ENCODE peak calls at places on chromosomes 4 and X, in four cellular contexts. I, M, W and V are unnamed samples.

GRCh38 chr4:70903282-70903603 is 1.1 kb downstream of the MOB1B start:
- DNase-seq in I (no peak), W (no peak), M (no peak), V (peak)

GRCh38 chr4:54227261-54228063 is 1.6 kb upstream of the PDGFRA start:
- DNase-seq in I (peak), W (no peak), M (peak), V (no peak)

GRCh38 chr4:3630136-3630933 is 98.1 kb upstream of the LRPAP1 start:
- DNase-seq in I (no peak), M (no peak), W (no peak), V (no peak)

GRCh38 chr4:183591301-183591700 is 67.7 kb downstream of the RWDD4 start:
- DNase-seq in M (no peak), I (no peak), W (no peak), V (no peak)

GRCh38 chr4:10106421-10107039 is 10.1 kb downstream of the WDR1 start:
- DNase-seq in M (no peak), W (no peak), I (no peak), V (peak)

GRCh38 chrX:65587616-65588526 is 53.3 kb upstream of the LAS1L start:
- DNase-seq in M (no peak), I (no peak), W (no peak), V (peak)

GRCh38 chr4:5874811-5875465 is 17.9 kb downstream of the CRMP1 start:
- DNase-seq in I (no peak), W (no peak), M (peak), V (no peak)

GRCh38 chr4:6724461-6725111 is 8.6 kb downstream of the BLOC1S4 start:
- DNase-seq in W (no peak), I (no peak), M (no peak), V (no peak)

GRCh38 chr4:102761478-102761790 is 666 bp upstream of the MANBA start:
- DNase-seq in W (peak), I (no peak), M (no peak), V (no peak)

GRCh38 chr4:86706923-86707597 is 112.9 kb downstream of the PTPN13 start:
- DNase-seq in M (no peak), I (no peak), W (no peak), V (no peak)

GRCh38 chrX:116801943-116802342 is 339.2 kb upstream of the CT83 start:
- DNase-seq in W (no peak), M (no peak), I (no peak), V (no peak)

GRCh38 chr4:20086768-20087167 is 164.9 kb upstream of the SLIT2 start:
- DNase-seq in I (no peak), M (no peak), W (no peak), V (no peak)

GRCh38 chr4:139167774-139168444 is 9.1 kb downstream of the ELF2 start:
- DNase-seq in M (no peak), W (peak), I (peak), V (no peak)

GRCh38 chr4:76208005-76208765 is 5.4 kb downstream of the SCARB2 start:
- DNase-seq in W (peak), I (peak), M (no peak), V (no peak)

GRCh38 chr4:148438047-148438446 is 4.2 kb downstream of the NR3C2 start:
- DNase-seq in W (no peak), I (no peak), M (no peak), V (no peak)

GRCh38 chr4:41535911-41536361 is 2.0 kb upstream of the LIMCH1 start:
- DNase-seq in W (no peak), M (no peak), I (no peak), V (no peak)

GRCh38 chr4:126890994-126891393 is 741.8 kb upstream of the INTU start:
- DNase-seq in W (no peak), I (no peak), M (no peak), V (no peak)

GRCh38 chr4:5517372-5517771 is 191.0 kb downstream of the EVC2 start:
- DNase-seq in W (no peak), I (no peak), M (no peak), V (no peak)

GRCh38 chrX:68304602-68305001 is 128.7 kb downstream of the OPHN1 start:
- DNase-seq in M (no peak), W (no peak), I (no peak), V (no peak)

GRCh38 chrX:11437642-11438379 is 144.6 kb downstream of the AMELX start:
- DNase-seq in M (no peak), I (no peak), W (peak), V (peak)

GRCh38 chr4:68375667-68376559 is 26.0 kb upstream of the YTHDC1 start:
- DNase-seq in I (peak), W (peak), M (peak), V (peak)

GRCh38 chr4:142846105-142846728 is at the start of gene INPP4B:
- DNase-seq in W (no peak), I (peak), M (peak), V (no peak)

GRCh38 chr4:26022346-26022891 is 108.4 kb downstream of the SMIM20 start:
- DNase-seq in W (peak), M (no peak), I (no peak), V (no peak)

GRCh38 chr4:167987285-167987684 is 105.1 kb upstream of the ANXA10 start:
- DNase-seq in M (no peak), I (no peak), W (no peak), V (no peak)

GRCh38 chr4:167986044-167986443 is 106.3 kb upstream of the ANXA10 start:
- DNase-seq in M (no peak), W (no peak), I (no peak), V (no peak)

GRCh38 chr4:167985565-167985964 is 106.8 kb upstream of the ANXA10 start:
- DNase-seq in I (no peak), M (no peak), W (no peak), V (no peak)

GRCh38 chr4:167989815-167990214 is 102.5 kb upstream of the ANXA10 start:
- DNase-seq in W (no peak), M (no peak), I (no peak), V (no peak)
- TF ChIP-seq ELF4 in W (no peak), M (no peak), I (no peak), V (no peak)

GRCh38 chrX:151563449-151563848 is at the start of gene PASD1:
- DNase-seq in M (no peak), W (no peak), I (no peak), V (peak)
- TF ChIP-seq ELF4 in M (no peak), W (no peak), I (no peak), V (no peak)

GRCh38 chrX:85052636-85053343 is 49.1 kb downstream of the APOOL start:
- DNase-seq in W (no peak), I (no peak), M (no peak), V (no peak)
- TF ChIP-seq ELF4 in W (no peak), I (no peak), M (no peak), V (no peak)

GRCh38 chr4:11463707-11464106 is 35.0 kb upstream of the HS3ST1 start:
- DNase-seq in W (no peak), M (no peak), I (no peak), V (no peak)
- TF ChIP-seq ELF4 in W (no peak), M (no peak), I (no peak), V (no peak)

DNA sequence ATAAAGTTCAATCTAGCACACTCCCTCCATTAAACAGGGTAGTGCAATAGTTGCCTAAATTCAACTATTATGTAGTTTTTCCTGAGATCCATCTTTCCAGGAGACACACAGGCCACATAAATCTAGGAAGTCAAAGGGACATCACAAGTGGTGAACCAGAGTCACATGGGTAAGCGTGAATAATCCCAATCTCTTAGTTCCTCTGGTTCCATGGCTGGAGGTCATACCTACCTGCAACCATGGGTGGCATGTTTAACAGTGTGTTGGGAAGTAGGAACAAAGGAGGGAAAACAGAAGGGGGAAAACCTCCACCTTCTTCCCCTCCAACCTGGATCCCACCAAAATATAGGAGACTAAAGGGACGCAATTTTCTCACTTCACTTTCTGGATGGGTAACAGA is 2651.6 kb downstream of the ARAP2 start:
- DNase-seq in W (no peak), M (no peak), I (no peak), V (no peak)
- TF ChIP-seq ELF4 in W (no peak), M (no peak), I (no peak), V (no peak)

DNA sequence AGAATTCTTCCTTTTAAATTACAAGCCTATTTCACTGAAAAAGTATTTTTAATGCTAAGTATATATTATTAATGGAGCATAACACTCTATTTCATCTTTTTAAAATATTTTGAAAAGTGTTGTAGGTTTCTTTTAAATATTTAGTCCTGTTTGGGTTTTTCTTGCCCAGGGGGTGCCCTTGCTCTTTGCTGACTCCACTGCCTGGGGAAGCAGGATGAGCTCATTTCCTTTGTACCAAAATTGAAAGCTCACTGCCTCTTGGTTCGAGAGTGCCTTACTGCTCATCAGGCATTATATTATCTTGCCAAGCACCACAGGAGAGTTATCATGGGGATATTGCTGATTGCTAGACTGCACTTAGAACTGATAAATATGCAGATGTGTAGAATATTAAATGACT is 819.2 kb downstream of the PCDH18 start:
- DNase-seq in W (no peak), M (no peak), I (peak), V (no peak)
- TF ChIP-seq ELF4 in W (no peak), M (no peak), I (no peak), V (no peak)

GRCh38 chrX:21802844-21803243 is 36.6 kb upstream of the MBTPS2 start:
- DNase-seq in W (no peak), I (no peak), M (no peak), V (no peak)

GRCh38 chrX:21799767-21800166 is 39.6 kb upstream of the MBTPS2 start:
- DNase-seq in W (no peak), I (no peak), M (no peak), V (no peak)

GRCh38 chrX:21798677-21799219 is 40.7 kb upstream of the MBTPS2 start:
- DNase-seq in M (no peak), W (peak), I (no peak), V (no peak)

GRCh38 chrX:21802054-21802660 is 37.3 kb upstream of the MBTPS2 start:
- DNase-seq in I (no peak), M (no peak), W (no peak), V (no peak)

GRCh38 chrX:21800344-21800770 is 39.1 kb upstream of the MBTPS2 start:
- DNase-seq in M (no peak), W (no peak), I (no peak), V (no peak)
- TF ChIP-seq ELF4 in M (no peak), W (no peak), I (no peak), V (no peak)

GRCh38 chrX:139542652-139543051 is 12.1 kb downstream of the F9 start:
- DNase-seq in I (no peak), W (no peak), M (no peak), V (no peak)

GRCh38 chrX:139538907-139539593 is 8.5 kb downstream of the F9 start:
- DNase-seq in W (no peak), I (no peak), M (no peak), V (no peak)

GRCh38 chrX:139543920-139544319 is 13.4 kb downstream of the F9 start:
- DNase-seq in W (no peak), M (no peak), I (no peak), V (no peak)

GRCh38 chrX:139544591-139544990 is 14.1 kb downstream of the F9 start:
- DNase-seq in I (no peak), W (no peak), M (no peak), V (no peak)
- TF ChIP-seq ELF4 in I (no peak), W (no peak), M (no peak), V (no peak)

GRCh38 chr4:8106451-8107025 is 52.1 kb downstream of the ABLIM2 start:
- DNase-seq in W (no peak), M (no peak), I (no peak), V (no peak)
- TF ChIP-seq ELF4 in W (no peak), M (no peak), I (no peak), V (no peak)